ENCODE peak calls at places on chromosomes 7 and 10, in seven cellular contexts. Q is HCT116, P is K562, I is GM12878, R is H1, B is HepG2, G is SK-N-SH. O is an unnamed sample.

GRCh38 chr10:74213571-74214162 is 62.6 kb downstream of the ADK start:
- DNase-seq in Q (peak), P (peak), I (no peak), R (no peak), B (peak), G (peak), O (no peak)

GRCh38 chr10:113139695-113140094 is 189.6 kb downstream of the TCF7L2 start:
- DNase-seq in Q (no peak), P (no peak), I (no peak), R (no peak), B (no peak), G (peak), O (no peak)

GRCh38 chr7:613442-614140 is 93.9 kb upstream of the PDGFA start:
- DNase-seq in Q (no peak), P (no peak), I (no peak), R (no peak), B (no peak), G (no peak), O (no peak)

GRCh38 chr7:30531286-30531685 is 26.7 kb upstream of the GGCT start:
- DNase-seq in Q (no peak), P (no peak), I (no peak), R (no peak), B (no peak), G (no peak), O (no peak)

GRCh38 chr7:136114966-136115762 is 138.0 kb upstream of the MTPN start:
- DNase-seq in Q (peak), P (peak), I (no peak), R (peak), B (peak), G (peak), O (no peak)

GRCh38 chr10:18545626-18546025 is 105.8 kb downstream of the NSUN6 start:
- DNase-seq in Q (no peak), P (peak), I (no peak), R (no peak), B (no peak), G (peak), O (no peak)

GRCh38 chr7:47535704-47536628 is 45.9 kb downstream of the TNS3 start:
- DNase-seq in Q (no peak), P (no peak), I (no peak), R (no peak), B (peak), G (peak), O (no peak)

GRCh38 chr10:94320285-94320914 is 42.3 kb downstream of the NOC3L start:
- DNase-seq in Q (peak), P (peak), I (no peak), R (peak), B (peak), G (peak), O (peak)

GRCh38 chr10:69051303-69051702 is 36.6 kb upstream of the SRGN start:
- DNase-seq in Q (no peak), P (no peak), I (no peak), R (no peak), B (no peak), G (no peak), O (no peak)

GRCh38 chr7:138649506-138649905 is 51.7 kb downstream of the SVOPL start:
- DNase-seq in Q (no peak), P (no peak), I (no peak), R (no peak), B (no peak), G (no peak), O (no peak)

GRCh38 chr7:12879139-12879538 is 191.7 kb downstream of the ARL4A start:
- DNase-seq in Q (no peak), P (no peak), I (no peak), R (no peak), B (no peak), G (no peak), O (no peak)

GRCh38 chr10:77637986-77638765 is 568 bp upstream of the KCNMA1 start:
- DNase-seq in Q (no peak), P (no peak), I (no peak), R (peak), B (no peak), G (peak), O (peak)
- TF ChIP-seq JUND in Q (no peak), P (no peak), I (no peak), R (no peak), B (no peak), G (no peak), O (no peak)

GRCh38 chr10:101588879-101589278 is 758 bp downstream of the DPCD start:
- DNase-seq in Q (peak), P (peak), I (no peak), R (no peak), B (peak), G (no peak), O (no peak)
- TF ChIP-seq JUND in Q (no peak), P (peak), I (no peak), R (no peak), B (no peak), G (no peak), O (no peak)

GRCh38 chr7:158803226-158803944 is 25.9 kb downstream of the ESYT2 start:
- DNase-seq in Q (no peak), P (no peak), I (no peak), R (no peak), B (no peak), G (no peak), O (peak)
- TF ChIP-seq JUND in Q (no peak), P (no peak), I (no peak), R (no peak), B (no peak), G (no peak), O (no peak)

DNA sequence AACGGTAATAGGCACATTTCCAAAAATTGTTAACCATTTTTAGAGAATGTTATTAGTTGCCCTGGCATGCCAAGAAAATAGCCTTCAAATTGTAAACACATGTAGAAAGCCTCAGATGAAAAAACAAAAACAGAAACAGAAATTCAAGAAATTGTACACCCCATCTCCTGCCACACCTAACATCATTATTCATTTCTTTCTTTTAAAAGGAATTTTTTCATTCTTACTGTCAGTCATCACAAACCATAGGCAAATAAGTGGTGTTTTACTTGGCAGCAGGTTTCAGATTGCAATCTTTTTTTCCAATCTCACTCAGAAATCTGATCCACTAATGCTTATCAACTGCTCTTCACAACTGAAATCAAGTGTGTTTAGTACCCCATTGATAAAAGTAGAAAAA is 153.6 kb downstream of the TFPI2 start:
- DNase-seq in Q (no peak), P (no peak), I (no peak), R (no peak), B (no peak), G (no peak), O (no peak)
- TF ChIP-seq JUND in Q (no peak), P (no peak), I (no peak), R (no peak), B (no peak), G (peak), O (no peak)

GRCh38 chr10:92438220-92438619 is 135.7 kb downstream of the IDE start:
- DNase-seq in Q (no peak), P (no peak), I (no peak), R (no peak), B (no peak), G (no peak), O (no peak)

GRCh38 chr10:92434385-92434784 is 139.5 kb downstream of the IDE start:
- DNase-seq in Q (no peak), P (no peak), I (no peak), R (no peak), B (no peak), G (no peak), O (no peak)

GRCh38 chr10:92430103-92430502 is 139.1 kb downstream of the MARCHF5 start:
- DNase-seq in Q (no peak), P (no peak), I (no peak), R (no peak), B (no peak), G (no peak), O (no peak)

GRCh38 chr10:92436611-92437010 is 137.3 kb downstream of the IDE start:
- DNase-seq in Q (no peak), P (no peak), I (no peak), R (no peak), B (no peak), G (no peak), O (no peak)

GRCh38 chr10:92432596-92432995 is 141.3 kb downstream of the IDE start:
- DNase-seq in Q (no peak), P (no peak), I (no peak), R (no peak), B (no peak), G (no peak), O (no peak)
- TF ChIP-seq JUND in Q (no peak), P (no peak), I (no peak), R (no peak), B (no peak), G (no peak), O (no peak)

GRCh38 chr10:117241541-117242462 is 888 bp downstream of the SLC18A2 start:
- DNase-seq in Q (no peak), P (no peak), I (no peak), R (peak), B (no peak), G (peak), O (peak)

GRCh38 chr10:117240105-117240729 is 697 bp upstream of the SLC18A2 start:
- DNase-seq in Q (no peak), P (no peak), I (no peak), R (peak), B (no peak), G (peak), O (no peak)

GRCh38 chr10:117237401-117237991 is 3.4 kb upstream of the SLC18A2 start:
- DNase-seq in Q (no peak), P (no peak), I (no peak), R (no peak), B (no peak), G (no peak), O (no peak)

GRCh38 chr10:117240730-117241529 is at the start of gene SLC18A2:
- DNase-seq in Q (no peak), P (peak), I (no peak), R (peak), B (no peak), G (peak), O (no peak)

DNA sequence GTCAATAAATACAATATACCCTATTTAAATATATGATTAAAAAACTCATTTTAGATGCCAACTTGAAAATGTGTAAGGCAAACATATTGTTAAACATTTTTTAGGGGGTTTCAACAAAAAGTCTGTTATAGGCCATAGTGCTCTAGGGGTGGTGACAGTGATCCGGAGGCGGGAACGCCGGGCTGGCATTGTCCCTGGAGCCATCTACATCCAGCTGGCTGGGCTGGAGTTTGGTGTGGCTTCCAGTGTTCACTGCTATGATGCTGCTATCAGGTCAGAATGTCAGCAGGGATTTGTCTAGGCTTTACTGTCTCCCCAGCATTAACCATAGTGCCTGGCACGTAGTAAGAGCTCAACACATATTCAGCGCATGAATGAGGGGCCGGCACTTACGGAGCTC is 1.9 kb upstream of the SLC18A2 start:
- DNase-seq in Q (no peak), P (no peak), I (no peak), R (no peak), B (no peak), G (no peak), O (no peak)
- TF ChIP-seq JUND in Q (no peak), P (no peak), I (no peak), R (no peak), B (no peak), G (no peak), O (no peak)

GRCh38 chr10:63702107-63702506 is 180.9 kb downstream of the REEP3 start:
- DNase-seq in Q (no peak), P (no peak), I (no peak), R (no peak), B (no peak), G (no peak), O (no peak)

GRCh38 chr10:63698815-63699205 is 177.6 kb downstream of the REEP3 start:
- DNase-seq in Q (no peak), P (no peak), I (no peak), R (no peak), B (no peak), G (no peak), O (no peak)

GRCh38 chr10:63700935-63701263 is 179.7 kb downstream of the REEP3 start:
- DNase-seq in Q (no peak), P (no peak), I (no peak), R (no peak), B (no peak), G (no peak), O (no peak)

GRCh38 chr10:63699785-63700184 is 178.6 kb downstream of the REEP3 start:
- DNase-seq in Q (no peak), P (no peak), I (no peak), R (no peak), B (no peak), G (no peak), O (no peak)

DNA sequence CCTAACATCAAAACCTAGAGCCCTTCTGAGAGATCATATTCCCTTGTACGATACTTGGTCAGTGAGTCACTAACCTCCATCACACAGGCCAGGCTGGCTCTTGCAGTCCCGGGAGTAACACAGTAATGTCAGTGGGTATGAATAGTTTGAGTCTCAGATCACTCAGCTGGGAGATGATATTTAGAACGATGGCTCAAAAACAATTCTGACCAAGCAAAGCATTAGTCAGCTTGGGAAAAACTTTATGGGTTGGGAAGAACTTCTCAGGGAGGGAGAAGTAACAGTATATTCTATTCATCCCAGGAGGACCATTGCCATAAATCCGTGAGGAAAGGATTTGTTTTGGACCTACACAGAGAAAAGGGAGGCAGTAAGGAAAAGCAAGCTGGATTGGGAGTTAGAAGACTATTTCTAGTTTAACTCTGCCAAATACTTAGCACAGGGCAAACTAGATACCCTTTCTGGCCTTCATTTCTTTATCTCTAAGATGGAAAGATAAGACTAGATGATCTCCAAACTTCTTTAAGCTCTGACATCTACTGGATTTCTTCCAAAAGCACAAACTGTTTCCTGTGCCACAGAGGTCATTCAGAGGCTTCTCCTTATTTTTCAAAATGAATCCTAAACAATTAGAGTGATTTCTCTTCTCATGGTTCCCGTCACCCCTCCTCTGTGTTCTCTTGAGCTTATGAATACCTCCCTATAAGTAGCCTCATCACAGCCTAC is 179.2 kb downstream of the REEP3 start:
- DNase-seq in Q (peak), P (no peak), I (no peak), R (no peak), B (no peak), G (no peak), O (no peak)
- TF ChIP-seq JUND in Q (peak), P (no peak), I (no peak), R (no peak), B (no peak), G (peak), O (no peak)

DNA sequence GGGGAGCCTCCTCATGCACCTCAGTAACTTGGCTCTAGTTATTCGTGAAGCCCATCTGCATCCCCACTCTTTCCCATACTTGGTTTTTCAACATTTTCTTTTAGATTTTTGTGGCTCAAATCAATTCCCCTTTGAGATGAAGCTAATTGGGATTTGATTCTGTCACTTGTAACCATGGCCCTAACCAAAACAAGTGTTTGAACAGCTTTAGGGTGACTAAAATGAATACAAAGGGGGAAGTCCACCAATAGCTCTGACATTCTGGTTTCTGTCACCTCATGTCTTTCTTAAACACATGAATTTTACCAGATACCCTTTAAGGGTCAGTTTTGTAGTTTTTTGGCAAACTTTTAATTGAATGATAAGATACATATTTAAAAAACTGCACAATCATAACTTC is 87.0 kb downstream of the PCGF5 start:
- DNase-seq in Q (no peak), P (no peak), I (no peak), R (no peak), B (no peak), G (no peak), O (no peak)
- TF ChIP-seq JUND in Q (no peak), P (no peak), I (no peak), R (no peak), B (no peak), G (no peak), O (no peak)

GRCh38 chr10:114272696-114273095 is 33.6 kb downstream of the VWA2 start:
- DNase-seq in Q (no peak), P (no peak), I (no peak), R (no peak), B (no peak), G (no peak), O (no peak)

GRCh38 chr10:114273910-114274309 is 34.9 kb downstream of the VWA2 start:
- DNase-seq in Q (no peak), P (no peak), I (no peak), R (no peak), B (no peak), G (no peak), O (no peak)

GRCh38 chr10:114271014-114271778 is 32.1 kb downstream of the VWA2 start:
- DNase-seq in Q (no peak), P (no peak), I (no peak), R (no peak), B (no peak), G (no peak), O (no peak)

GRCh38 chr10:114274616-114275453 is 35.8 kb downstream of the VWA2 start:
- DNase-seq in Q (no peak), P (no peak), I (no peak), R (no peak), B (no peak), G (no peak), O (no peak)

DNA sequence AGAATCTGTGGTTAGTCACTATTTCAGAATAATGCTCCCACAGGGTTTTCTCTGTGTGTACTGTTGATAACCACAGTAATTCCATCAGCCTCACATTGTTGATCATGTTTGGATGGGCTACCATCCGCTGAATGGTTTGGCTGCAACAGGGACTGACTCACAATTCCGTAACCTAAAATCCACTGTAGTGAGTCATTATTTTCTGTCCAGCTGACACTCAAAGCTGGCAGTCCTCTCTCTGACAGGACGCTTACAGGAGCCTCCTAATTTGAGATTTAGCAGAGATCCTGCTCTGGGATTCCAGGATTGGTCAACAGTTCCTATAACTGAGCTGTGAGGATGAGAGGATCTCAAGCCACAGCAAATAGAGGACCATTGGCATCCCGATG is 32.7 kb downstream of the VWA2 start:
- DNase-seq in Q (peak), P (no peak), I (no peak), R (no peak), B (no peak), G (no peak), O (no peak)
- TF ChIP-seq JUND in Q (peak), P (no peak), I (no peak), R (no peak), B (no peak), G (peak), O (no peak)